ENCODE peak calls at places on chromosomes 4 and X, in eight cellular contexts. Y is body of pancreas, P is heart right ventricle, A is IMR-90, M is aorta, O is neuronal stem cell, N is heart left ventricle, V is Panc1. E is an unnamed sample.

GRCh38 chr4:57926311-57926710 is 816.1 kb upstream of the IGFBP7 start:
- DNase-seq in Y (no peak), P (no peak), A (no peak), M (no peak), O (no peak), N (no peak), V (no peak), E (no peak)

GRCh38 chr4:1384675-1385372 is 21.4 kb downstream of the NKX1-1 start:
- DNase-seq in Y (no peak), P (peak; percentile 7), A (no peak), M (peak; percentile 32), O (no peak), N (peak; percentile 22), V (no peak), E (no peak)

GRCh38 chr4:74793757-74794340 is 474 bp downstream of the BTC start:
- DNase-seq in Y (peak; percentile 89), P (peak; percentile 15), A (no peak), M (peak; percentile 71), O (peak; percentile 23), N (peak; percentile 29), V (no peak), E (peak; percentile 65)

GRCh38 chrX:136616987-136617685 is 30.8 kb upstream of the CD40LG start:
- DNase-seq in Y (no peak), P (no peak), A (no peak), M (no peak), O (no peak), N (no peak), V (no peak), E (no peak)

GRCh38 chrX:24023972-24024664 is 2.9 kb downstream of the KLHL15 start:
- DNase-seq in Y (peak; percentile 2), P (no peak), A (peak; percentile 23), M (no peak), O (no peak), N (no peak), V (no peak), E (peak; percentile 22)

GRCh38 chrX:32084757-32085156 is 1012.9 kb upstream of the FTHL17 start:
- DNase-seq in Y (no peak), P (no peak), A (no peak), M (no peak), O (no peak), N (no peak), V (no peak), E (no peak)

GRCh38 chrX:19560611-19561010 is 45.3 kb upstream of the MAP3K15 start:
- DNase-seq in Y (no peak), P (no peak), A (peak; percentile 8), M (no peak), O (no peak), N (no peak), V (no peak), E (no peak)

GRCh38 chr4:21790437-21791029 is 158.0 kb downstream of the KCNIP4 start:
- DNase-seq in Y (no peak), P (no peak), A (peak; percentile 54), M (no peak), O (no peak), N (no peak), V (no peak), E (peak; percentile 71)

GRCh38 chr4:66062044-66062443 is 391.8 kb upstream of the EPHA5 start:
- DNase-seq in Y (no peak), P (no peak), A (no peak), M (no peak), O (no peak), N (no peak), V (no peak), E (peak; percentile 28)

GRCh38 chrX:153763989-153764755 is at the start of gene PLXNB3:
- DNase-seq in Y (peak; percentile 83), P (peak; percentile 77), A (peak; percentile 58), M (peak; percentile 89), O (peak; percentile 47), N (peak; percentile 75), V (peak; percentile 38), E (peak; percentile 70)

GRCh38 chr4:158371158-158371557 is 150.5 kb upstream of the RXFP1 start:
- DNase-seq in Y (no peak), P (no peak), A (peak; percentile 65), M (no peak), O (no peak), N (no peak), V (peak; percentile 1), E (peak; percentile 55)

GRCh38 chrX:152865232-152865920 is 32.5 kb upstream of the ZNF185 start:
- DNase-seq in Y (peak; percentile 2), P (no peak), A (no peak), M (no peak), O (no peak), N (no peak), V (no peak), E (no peak)

GRCh38 chr4:27010334-27010940 is 149.8 kb downstream of the STIM2 start:
- DNase-seq in Y (peak; percentile 70), P (peak; percentile 50), A (peak; percentile 75), M (peak; percentile 69), O (peak; percentile 15), N (peak; percentile 46), V (peak; percentile 38), E (peak; percentile 79)

GRCh38 chr4:100548209-100548579 is 30.4 kb upstream of the EMCN start:
- DNase-seq in Y (no peak), P (no peak), A (no peak), M (no peak), O (no peak), N (no peak), V (no peak), E (no peak)

GRCh38 chr4:103008875-103009729 is 10.4 kb downstream of the SLC9B1 start:
- DNase-seq in Y (peak; percentile 51), P (no peak), A (peak; percentile 80), M (no peak), O (peak; percentile 54), N (no peak), V (peak; percentile 73), E (peak; percentile 87)

GRCh38 chrX:54570332-54570731 is 40.3 kb downstream of the GNL3L start:
- DNase-seq in Y (no peak), P (no peak), A (no peak), M (no peak), O (no peak), N (no peak), V (no peak), E (no peak)

GRCh38 chrX:154011376-154012335 is 8.0 kb downstream of the IRAK1 start:
- DNase-seq in Y (no peak), P (no peak), A (no peak), M (peak; percentile 37), O (no peak), N (no peak), V (no peak), E (no peak)

GRCh38 chr4:128862608-128863313 is 53.3 kb downstream of the JADE1 start:
- DNase-seq in Y (no peak), P (no peak), A (peak; percentile 72), M (no peak), O (no peak), N (no peak), V (no peak), E (no peak)

GRCh38 chr4:150256841-150257273 is 178.6 kb downstream of the DCLK2 start:
- DNase-seq in Y (no peak), P (no peak), A (no peak), M (no peak), O (no peak), N (no peak), V (no peak), E (no peak)

GRCh38 chr4:120809518-120809917 is 113.0 kb downstream of the PRDM5 start:
- DNase-seq in Y (no peak), P (no peak), A (no peak), M (no peak), O (no peak), N (no peak), V (no peak), E (no peak)

GRCh38 chr4:168716411-168717129 is 219.7 kb downstream of the PALLD start:
- DNase-seq in Y (no peak), P (no peak), A (no peak), M (no peak), O (no peak), N (peak; percentile 45), V (no peak), E (peak; percentile 46)

GRCh38 chr4:56656346-56656643 is 24.8 kb downstream of the HOPX start:
- DNase-seq in Y (no peak), P (peak; percentile 10), A (no peak), M (no peak), O (no peak), N (no peak), V (no peak), E (no peak)

GRCh38 chr4:154044118-154044517 is 255.2 kb upstream of the SFRP2 start:
- DNase-seq in Y (peak; percentile 32), P (no peak), A (no peak), M (no peak), O (no peak), N (no peak), V (no peak), E (no peak)

DNA sequence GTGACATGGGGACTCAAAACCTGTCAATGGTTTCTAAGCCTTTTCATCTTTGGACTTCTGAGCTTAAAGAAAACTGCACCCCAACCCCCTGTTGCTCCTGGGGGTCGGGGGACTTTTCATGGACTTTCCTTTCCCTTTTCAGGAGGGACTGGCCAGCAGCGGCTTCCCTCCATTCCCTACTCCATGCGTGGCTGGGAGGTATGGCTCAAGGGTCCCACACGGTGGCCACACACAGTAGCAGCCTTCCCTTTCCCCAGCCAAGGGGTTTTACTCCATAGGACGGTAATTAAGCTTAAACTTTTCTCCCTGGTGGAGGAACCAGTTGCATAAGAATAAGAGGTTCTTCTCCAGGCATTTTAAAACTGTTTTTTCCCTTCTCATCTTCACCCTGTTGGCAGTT is 325.5 kb downstream of the TLL1 start:
- DNase-seq in Y (no peak), P (no peak), A (no peak), M (no peak), O (no peak), N (no peak), V (no peak), E (no peak)
- H3K4me3 ChIP-seq in Y (no peak overlapping the region), P (no peak overlapping the region), A (no peak overlapping the region), M (no peak overlapping the region), O (no peak overlapping the region), N (no peak overlapping the region), V (no peak overlapping the region), E (no peak overlapping the region)

DNA sequence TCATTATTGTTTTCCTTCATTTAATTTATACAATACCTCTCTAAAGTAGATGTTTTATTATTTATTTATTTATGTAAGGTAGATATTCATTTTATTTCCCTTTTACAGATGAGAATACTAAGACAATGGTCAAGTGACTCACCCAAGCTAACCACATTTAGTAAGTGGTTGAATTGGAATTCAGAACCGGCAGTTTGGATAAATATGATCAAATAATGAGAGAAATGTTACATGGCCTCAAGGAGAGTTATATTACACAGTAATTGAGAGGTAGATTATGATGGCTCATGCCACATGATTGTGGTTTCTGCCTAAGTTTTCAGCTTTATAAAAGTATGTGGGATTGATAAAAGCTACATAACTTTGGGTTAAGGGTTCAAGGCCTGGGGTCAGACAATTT is 239.4 kb upstream of the BOD1L1 start:
- DNase-seq in Y (no peak), P (no peak), A (peak; percentile 32), M (no peak), O (no peak), N (no peak), V (no peak), E (no peak)
- H3K9me3 ChIP-seq in Y (no peaks in the 10 kb centered on the region), P (no peaks in the 10 kb centered on the region), A (no peaks in the 10 kb centered on the region), M (no peaks in the 10 kb centered on the region), O (peaks cover 3% of the 10 kb centered on the region), N (no peaks in the 10 kb centered on the region), V (no peaks in the 10 kb centered on the region), E (no peaks in the 10 kb centered on the region)

GRCh38 chr4:87165886-87166285 is 54.5 kb downstream of the KLHL8 start:
- DNase-seq in Y (no peak), P (no peak), A (no peak), M (no peak), O (no peak), N (no peak), V (no peak), E (no peak)
- H3K4me3 ChIP-seq in Y (no peak overlapping the region), P (no peak overlapping the region), A (no peak overlapping the region), M (no peak overlapping the region), O (no peak overlapping the region), N (no peak overlapping the region), V (no peak overlapping the region), E (no peak overlapping the region)

GRCh38 chr4:147790412-147790811 is 58.5 kb downstream of the ARHGAP10 start:
- DNase-seq in Y (peak; percentile 35), P (no peak), A (no peak), M (no peak), O (no peak), N (no peak), V (no peak), E (no peak)
- H3K9me3 ChIP-seq in Y (no peaks in the 10 kb centered on the region), P (no peaks in the 10 kb centered on the region), A (no peaks in the 10 kb centered on the region), M (no peaks in the 10 kb centered on the region), O (no peaks in the 10 kb centered on the region), N (no peaks in the 10 kb centered on the region), V (no peaks in the 10 kb centered on the region), E (no peaks in the 10 kb centered on the region)